ENCODE peak calls at places on chromosome X, in ten cellular contexts. T, G, B, R, L, N, E, Y, O and M are unnamed samples. For H3K4me1, the result is how much of the 10 kb centered on the place peaks cover.

GRCh38 chrX:109472939-109473713 is 8.8 kb downstream of the GUCY2F start:
- DNase-seq in Y (no peak), T (no peak), R (peak), B (no peak), N (no peak), E (no peak), G (peak), O (peak), L (no peak), M (no peak)

GRCh38 chrX:54564942-54565341 is 34.9 kb downstream of the GNL3L start:
- DNase-seq in N (no peak), B (no peak), O (no peak), E (no peak), R (no peak), G (no peak), L (no peak), T (no peak), Y (no peak), M (no peak)

GRCh38 chrX:18542897-18543296 is 117.5 kb downstream of the CDKL5 start:
- DNase-seq in R (no peak), G (no peak), Y (no peak), T (no peak), L (no peak), B (no peak), E (no peak), O (no peak), N (no peak), M (no peak)

GRCh38 chrX:24720036-24720435 is 26.3 kb downstream of the POLA1 start:
- DNase-seq in G (no peak), N (no peak), L (no peak), Y (no peak), B (no peak), R (no peak), E (no peak), T (no peak), O (no peak), M (no peak)

GRCh38 chrX:79065696-79066095 is 78.8 kb upstream of the GPR174 start:
- DNase-seq in Y (no peak), B (no peak), L (no peak), T (peak), O (no peak), E (no peak), N (no peak), R (no peak), G (no peak), M (no peak)

GRCh38 chrX:115098897-115099296 is 81.5 kb upstream of the IL13RA2 start:
- DNase-seq in O (no peak), T (no peak), G (no peak), B (no peak), L (no peak), Y (no peak), R (no peak), E (no peak), N (no peak), M (no peak)

GRCh38 chrX:38045697-38046096 is 39.3 kb downstream of the SYTL5 start:
- DNase-seq in N (no peak), T (no peak), O (no peak), E (no peak), R (no peak), L (no peak), Y (no peak), G (no peak), B (no peak), M (peak)

GRCh38 chrX:103503163-103503852 is 16.0 kb downstream of the RAB40A start:
- DNase-seq in E (no peak), O (no peak), G (peak), N (no peak), R (no peak), B (no peak), Y (no peak), T (no peak), L (no peak), M (no peak)

GRCh38 chrX:17591741-17592110 is 145.6 kb upstream of the SCML1 start:
- DNase-seq in E (no peak), B (no peak), O (no peak), G (no peak), L (no peak), Y (no peak), R (no peak), N (no peak), T (no peak), M (no peak)

GRCh38 chrX:109186939-109187338 is 294.9 kb downstream of the GUCY2F start:
- DNase-seq in N (no peak), R (no peak), G (no peak), E (no peak), O (no peak), L (no peak), Y (no peak), B (no peak), T (no peak), M (no peak)

GRCh38 chrX:47502591-47503222 is 19.7 kb upstream of the ZNF41 start:
- DNase-seq in L (no peak), E (no peak), T (no peak), N (no peak), Y (no peak), B (no peak), R (no peak), O (no peak), G (no peak), M (no peak)

GRCh38 chrX:9940397-9940796 is 26.8 kb upstream of the CLDN34 start:
- DNase-seq in Y (no peak), T (no peak), R (no peak), O (no peak), N (no peak), L (no peak), B (no peak), E (no peak), G (no peak), M (no peak)

GRCh38 chrX:120380699-120381098 is 18.8 kb downstream of the ATP1B4 start:
- DNase-seq in G (no peak), B (no peak), Y (no peak), L (no peak), R (no peak), T (no peak), N (no peak), O (peak), E (no peak), M (no peak)

GRCh38 chrX:53362439-53362838 is 60.0 kb downstream of the SMC1A start:
- DNase-seq in G (no peak), R (no peak), O (no peak), Y (no peak), E (no peak), T (no peak), B (no peak), L (no peak), N (no peak), M (no peak)

GRCh38 chrX:1894656-1895055 is 279.8 kb downstream of the ASMT start:
- DNase-seq in G (no peak), O (no peak), Y (no peak), N (no peak), T (no peak), R (no peak), B (no peak), L (no peak), E (no peak), M (no peak)

GRCh38 chrX:31331928-31332327 is 260.1 kb upstream of the FTHL17 start:
- DNase-seq in R (peak), N (no peak), L (no peak), T (no peak), G (peak), E (no peak), Y (no peak), B (no peak), O (no peak), M (no peak)

GRCh38 chrX:18149454-18149853 is 71.2 kb downstream of the BEND2 start:
- DNase-seq in G (no peak), Y (no peak), T (no peak), B (no peak), R (no peak), L (no peak), O (peak), E (no peak), N (no peak), M (no peak)

GRCh38 chrX:150157291-150157690 is 205.8 kb upstream of the MAMLD1 start:
- DNase-seq in G (peak), O (no peak), B (no peak), T (no peak), E (no peak), R (no peak), Y (no peak), L (no peak), N (no peak), M (no peak)

GRCh38 chrX:81021478-81021877 is 180.2 kb downstream of the HMGN5 start:
- DNase-seq in O (no peak), N (no peak), G (no peak), B (no peak), L (no peak), E (no peak), R (no peak), T (no peak), Y (no peak), M (no peak)

GRCh38 chrX:110162131-110162530 is 155.8 kb downstream of the AMMECR1 start:
- DNase-seq in E (no peak), T (no peak), L (no peak), G (no peak), O (no peak), Y (no peak), B (no peak), R (no peak), N (no peak), M (no peak)

GRCh38 chrX:100695991-100696390 is 35.9 kb downstream of the SYTL4 start:
- DNase-seq in E (no peak), Y (no peak), B (no peak), O (peak), L (no peak), N (no peak), T (no peak), G (no peak), R (no peak), M (no peak)

GRCh38 chrX:150842198-150842553 is 56.3 kb downstream of the CD99L2 start:
- DNase-seq in E (no peak), O (no peak), G (no peak), R (no peak), T (peak), B (no peak), L (no peak), Y (no peak), N (no peak), M (no peak)

GRCh38 chrX:10741496-10742048 is 121.2 kb upstream of the MID1 start:
- DNase-seq in O (no peak), T (no peak), G (no peak), Y (no peak), E (no peak), B (no peak), L (no peak), N (no peak), R (no peak), M (no peak)

GRCh38 chrX:19389217-19389616 is 45.5 kb downstream of the PDHA1 start:
- DNase-seq in O (no peak), N (no peak), E (no peak), G (no peak), L (no peak), R (no peak), B (no peak), Y (no peak), T (no peak), M (peak)

GRCh38 chrX:153970398-153971123 is 1.1 kb downstream of the HCFC1 start:
- DNase-seq in L (peak), G (peak), B (no peak), Y (no peak), O (peak), E (peak), N (no peak), T (no peak), R (peak), M (no peak)

GRCh38 chrX:52923781-52924241 is 26.7 kb downstream of the FAM156B start:
- DNase-seq in L (peak), E (no peak), T (peak), R (no peak), B (no peak), G (no peak), O (no peak), Y (no peak), N (no peak), M (peak)

GRCh38 chrX:55135171-55135570 is 46.4 kb downstream of the PAGE2 start:
- DNase-seq in Y (no peak), R (peak), L (no peak), B (no peak), O (peak), G (peak), N (no peak), T (peak), E (no peak), M (peak)

DNA sequence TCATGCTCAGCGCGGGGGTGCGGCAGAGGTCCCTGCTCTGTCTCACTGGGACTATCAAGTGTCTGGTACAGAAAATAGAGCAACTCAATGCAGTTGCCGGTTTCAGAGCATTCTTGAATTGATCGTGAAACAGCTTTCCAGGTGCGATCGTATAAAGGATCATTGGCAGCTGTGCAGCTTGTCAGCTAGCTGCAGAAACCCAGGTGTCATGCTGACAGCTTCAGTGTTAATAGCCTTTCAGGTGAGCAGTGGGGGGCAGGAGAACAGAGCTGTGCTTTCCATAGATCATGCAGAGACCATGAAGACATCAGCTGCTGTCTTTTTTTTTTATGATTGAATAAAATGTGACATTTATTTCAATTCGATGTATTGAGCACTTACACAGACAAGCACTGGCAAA is 583.9 kb downstream of the NLGN4X start:
- DNase-seq in O (no peak), E (no peak), G (no peak), R (no peak), T (no peak), Y (no peak), B (no peak), N (no peak), L (no peak), M (no peak)
- TF ChIP-seq POLR2AphosphoS5 in O (no peak), E (no peak), G (no peak), R (no peak), T (no peak), Y (no peak), B (no peak), N (no peak), L (no peak), M (no peak)

DNA sequence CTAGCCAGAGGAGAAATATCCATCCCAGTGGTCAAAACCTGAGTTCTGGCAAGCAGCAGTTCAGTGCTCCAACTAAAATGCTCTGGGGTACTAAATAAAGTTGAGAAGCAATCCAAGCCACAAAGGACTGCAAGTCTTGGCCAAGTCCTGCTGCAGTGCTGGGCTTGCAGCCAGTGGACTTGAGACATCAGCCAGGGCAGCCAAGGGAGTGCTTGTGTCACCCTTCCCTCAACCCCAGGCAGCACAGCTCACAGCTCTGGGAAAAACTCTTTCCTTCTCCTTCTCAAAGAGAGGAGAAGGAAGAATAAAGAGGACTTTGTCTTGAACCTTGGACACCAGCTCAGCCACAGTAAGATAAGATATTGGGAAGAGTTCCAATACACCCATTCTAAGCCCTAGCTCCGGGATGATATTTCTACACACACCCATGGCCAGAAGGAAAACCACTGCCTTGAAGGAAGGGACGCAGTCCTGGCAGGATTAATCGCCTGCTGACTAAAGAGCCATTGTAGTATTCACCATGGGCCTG is 99.8 kb downstream of the PTCHD1 start:
- DNase-seq in N (no peak), B (peak), G (no peak), Y (no peak), E (no peak), L (peak), R (no peak), T (peak), O (no peak), M (peak)
- TF ChIP-seq EP300 in N (no peak), B (no peak), G (no peak), Y (no peak), E (no peak), L (no peak), R (no peak), T (no peak), O (no peak), M (no peak)

GRCh38 chrX:39311646-39312045 is 510.4 kb downstream of the MID1IP1 start:
- DNase-seq in N (no peak), B (no peak), Y (no peak), T (no peak), L (no peak), G (no peak), R (no peak), O (no peak), E (no peak), M (no peak)
- H3K4me1 ChIP-seq in N (under half), B (under half), Y (under half), T (under half), L (under half), G (under half), R (under half), O (under half), E (under half), M (under half)

GRCh38 chrX:148633509-148633908 is 133.1 kb downstream of the AFF2 start:
- DNase-seq in E (no peak), N (no peak), G (no peak), B (no peak), Y (no peak), L (no peak), O (no peak), T (no peak), R (no peak), M (no peak)
- TF ChIP-seq POLR2AphosphoS5 in E (no peak), N (no peak), G (no peak), B (no peak), Y (no peak), L (no peak), O (no peak), T (no peak), R (no peak), M (no peak)

GRCh38 chrX:71224969-71225368 is 1.9 kb downstream of the GJB1 start:
- DNase-seq in T (no peak), G (no peak), E (no peak), L (no peak), R (no peak), O (peak), B (no peak), N (no peak), Y (no peak), M (no peak)

GRCh38 chrX:71225661-71226060 is 2.6 kb downstream of the GJB1 start:
- DNase-seq in L (no peak), N (no peak), O (no peak), Y (no peak), T (no peak), E (no peak), B (no peak), R (no peak), G (no peak), M (no peak)

GRCh38 chrX:71224098-71224708 is 1.2 kb downstream of the GJB1 start:
- DNase-seq in N (no peak), B (no peak), G (no peak), O (no peak), L (no peak), R (no peak), Y (no peak), E (peak), T (no peak), M (no peak)

GRCh38 chrX:71221145-71221544 is 1.9 kb upstream of the GJB1 start:
- DNase-seq in O (no peak), L (no peak), E (no peak), T (no peak), Y (no peak), R (no peak), N (no peak), G (no peak), B (no peak), M (no peak)

DNA sequence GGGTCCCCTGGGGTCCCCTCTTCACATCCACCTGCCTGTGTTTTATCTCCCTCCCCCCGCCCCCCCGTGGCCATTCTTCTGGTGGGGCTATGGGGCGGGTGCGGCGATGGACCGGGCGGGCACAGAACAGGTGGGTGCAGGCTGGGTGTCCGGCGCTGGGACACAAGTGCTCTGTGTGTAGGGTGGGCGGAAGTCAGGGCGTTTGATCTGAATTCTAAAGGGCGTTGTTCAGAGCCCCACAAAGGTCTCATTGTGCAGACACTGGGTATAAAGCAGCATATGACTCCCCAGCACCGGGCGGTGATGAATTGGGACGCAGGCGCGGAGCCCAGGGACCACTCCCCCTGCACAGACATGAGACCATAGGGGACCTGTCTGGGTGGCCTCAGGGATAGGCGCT is at the start of gene GJB1:
- DNase-seq in Y (no peak), T (no peak), N (no peak), E (no peak), G (no peak), R (no peak), O (no peak), L (no peak), B (peak), M (no peak)
- TF ChIP-seq EP300 in Y (no peak), T (no peak), N (no peak), E (no peak), G (no peak), R (no peak), O (no peak), L (no peak), B (no peak), M (no peak)

GRCh38 chrX:65679071-65679540 is 11.7 kb downstream of the MSN start:
- DNase-seq in E (no peak), T (no peak), R (no peak), L (no peak), Y (no peak), B (no peak), G (no peak), N (no peak), O (no peak), M (no peak)
- H3K4me1 ChIP-seq in E (half or more), T (under half), R (under half), L (under half), Y (half or more), B (half or more), G (under half), N (under half), O (under half), M (under half)

GRCh38 chrX:93791304-93791703 is 117.3 kb downstream of the FAM133A start:
- DNase-seq in O (no peak), B (no peak), T (no peak), E (no peak), R (no peak), Y (no peak), N (no peak), L (no peak), G (no peak), M (no peak)
- TF ChIP-seq POLR2AphosphoS5 in O (no peak), B (no peak), T (no peak), E (no peak), R (no peak), Y (no peak), N (no peak), L (no peak), G (no peak), M (no peak)

GRCh38 chrX:13692771-13693231 is 3.9 kb downstream of the RAB9A start:
- DNase-seq in L (no peak), G (no peak), Y (no peak), O (no peak), R (no peak), N (no peak), B (no peak), E (no peak), T (no peak), M (no peak)
- TF ChIP-seq EP300 in L (no peak), G (no peak), Y (no peak), O (no peak), R (peak), N (no peak), B (no peak), E (no peak), T (no peak), M (no peak)